ENCODE peak calls at places on chromosomes 13 and 19, in six cellular contexts. H, V, J, Y, G and X are unnamed samples.
A peak's percentile ranks its signal among the peaks of the same experiment; 100 is the strongest.

GRCh38 chr19:45693168-45693788 is 812 bp downstream of the QPCTL start:
- DNase-seq in J (peak; percentile 69), V (peak; percentile 87), H (peak; percentile 75), G (peak; percentile 29), Y (peak; percentile 48), X (peak; percentile 84)

GRCh38 chr13:105336706-105337582 is 1198.5 kb downstream of the EFNB2 start:
- DNase-seq in H (no peak), J (no peak), G (no peak), Y (no peak), V (no peak), X (no peak)

GRCh38 chr13:48962281-48962680 is 13.4 kb upstream of the FNDC3A start:
- DNase-seq in J (no peak), V (no peak), Y (no peak), H (no peak), G (no peak), X (no peak)

GRCh38 chr19:35909684-35910035 is 1.6 kb upstream of the TYROBP start:
- DNase-seq in H (no peak), V (no peak), G (no peak), J (no peak), Y (no peak), X (no peak)

GRCh38 chr13:26946675-26947342 is 186.2 kb upstream of the GPR12 start:
- DNase-seq in G (peak; percentile 67), Y (no peak), J (no peak), V (peak; percentile 32), H (peak; percentile 16), X (peak; percentile 53)

GRCh38 chr13:99982021-99982740 is 597 bp downstream of the ZIC2 start:
- DNase-seq in V (no peak), H (no peak), J (no peak), G (no peak), Y (no peak), X (no peak)

GRCh38 chr13:114164681-114165429 is 14.2 kb upstream of the CFAP97D2 start:
- DNase-seq in Y (no peak), V (no peak), G (no peak), H (no peak), J (no peak), X (peak; percentile 6)

GRCh38 chr13:46648166-46648607 is 95.2 kb downstream of the LRCH1 start:
- DNase-seq in G (peak; percentile 83), J (no peak), H (peak; percentile 68), V (peak; percentile 75), Y (no peak), X (no peak)

GRCh38 chr13:64248371-64249065 is 2832.9 kb upstream of the PCDH20 start:
- DNase-seq in J (no peak), Y (no peak), H (no peak), V (peak; percentile 54), G (no peak), X (no peak)

GRCh38 chr19:49851456-49852259 is 699 bp downstream of the PTOV1 start:
- DNase-seq in V (no peak), G (no peak), J (no peak), Y (no peak), H (peak; percentile 28), X (no peak)

GRCh38 chr19:18776736-18777135 is 14.4 kb downstream of the COMP start:
- DNase-seq in V (no peak), G (no peak), Y (no peak), H (no peak), J (no peak), X (no peak)

GRCh38 chr19:47263169-47263560 is 6.8 kb downstream of the CCDC9 start:
- DNase-seq in Y (no peak), H (no peak), G (no peak), J (no peak), V (no peak), X (no peak)

GRCh38 chr13:27822873-27823311 is 30.6 kb downstream of the GSX1 start:
- DNase-seq in Y (no peak), J (no peak), V (no peak), H (no peak), G (no peak), X (no peak)

GRCh38 chr19:3071764-3072163 is 9.5 kb upstream of the TLE5 start:
- DNase-seq in H (no peak), J (no peak), Y (no peak), V (no peak), G (no peak), X (no peak)

GRCh38 chr19:990119-990571 is 6.0 kb downstream of the WDR18 start:
- DNase-seq in J (no peak), H (no peak), Y (no peak), G (no peak), V (no peak), X (no peak)

GRCh38 chr19:11624064-11624463 is 26.8 kb downstream of the ZNF627 start:
- DNase-seq in G (no peak), H (no peak), J (no peak), Y (no peak), V (no peak), X (no peak)

GRCh38 chr19:13023666-13024065 is 28.4 kb downstream of the NFIX start:
- DNase-seq in J (no peak), V (no peak), Y (no peak), G (no peak), H (no peak), X (no peak)

GRCh38 chr19:43623889-43624670 is 4.7 kb upstream of the ZNF428 start:
- DNase-seq in V (no peak), H (no peak), Y (no peak), G (no peak), J (no peak), X (no peak)

GRCh38 chr13:76425930-76426329 is 460.3 kb downstream of the KCTD12 start:
- DNase-seq in J (no peak), V (no peak), G (no peak), H (no peak), Y (no peak), X (no peak)

GRCh38 chr19:50155520-50156109 is 7.5 kb downstream of the IZUMO2 start:
- DNase-seq in G (no peak), V (no peak), H (no peak), Y (no peak), J (no peak), X (peak; percentile 27)

GRCh38 chr13:99677388-99677951 is 176.2 kb downstream of the TM9SF2 start:
- DNase-seq in H (no peak), Y (no peak), J (no peak), G (no peak), V (no peak), X (no peak)

GRCh38 chr19:2290441-2291184 is 8.6 kb upstream of the PEAK3 start:
- DNase-seq in G (no peak), H (no peak), Y (no peak), V (no peak), J (peak; percentile 25), X (no peak)

GRCh38 chr19:50329146-50329925 is at the start of gene KCNC3:
- DNase-seq in Y (peak; percentile 32), J (peak; percentile 96), V (peak; percentile 100), H (no peak), G (peak; percentile 100), X (peak; percentile 94)

GRCh38 chr19:19113040-19113541 is 25.2 kb downstream of the TMEM161A start:
- DNase-seq in J (no peak), V (no peak), G (no peak), Y (no peak), H (no peak), X (peak; percentile 68)

GRCh38 chr13:23500858-23501257 is 67.4 kb upstream of the SACS start:
- DNase-seq in G (no peak), V (no peak), Y (no peak), J (no peak), H (no peak), X (no peak)

GRCh38 chr19:44607917-44608316 is 5.4 kb upstream of the IGSF23 start:
- DNase-seq in J (no peak), Y (no peak), H (no peak), V (no peak), G (no peak), X (no peak)

GRCh38 chr13:31154939-31155338 is 6.8 kb downstream of the HSPH1 start:
- DNase-seq in G (no peak), H (no peak), Y (no peak), J (no peak), V (no peak), X (no peak)

GRCh38 chr19:39144487-39145071 is 19.0 kb downstream of the PAK4 start:
- DNase-seq in H (no peak), J (no peak), G (no peak), Y (no peak), V (no peak), X (no peak)